ENCODE peak calls at places on chromosomes 2 and 18, in four cellular contexts. One of them, this sample, is unnamed.

GRCh38 chr2:48715042-48715899 is 40.3 kb downstream of the LHCGR start:
- DNase-seq in K562: no peak
- DNase-seq in A549: peak; percentile 9
- DNase-seq in GM12878: no peak
- DNase-seq in this sample: no peak

GRCh38 chr2:42961385-42961800 is 169.0 kb upstream of the HAAO start:
- DNase-seq in K562: no peak
- DNase-seq in A549: no peak
- DNase-seq in GM12878: no peak
- DNase-seq in this sample: no peak

GRCh38 chr2:222817628-222818027 is 43.2 kb upstream of the ACSL3 start:
- DNase-seq in K562: no peak
- DNase-seq in A549: peak; percentile 27
- DNase-seq in GM12878: no peak
- DNase-seq in this sample: peak; percentile 34

GRCh38 chr2:111192778-111193368 is 72.2 kb downstream of the BCL2L11 start:
- DNase-seq in K562: no peak
- DNase-seq in A549: no peak
- DNase-seq in GM12878: no peak
- DNase-seq in this sample: no peak

GRCh38 chr2:231385429-231385828 is 10.1 kb upstream of the B3GNT7 start:
- DNase-seq in K562: no peak
- DNase-seq in A549: no peak
- DNase-seq in GM12878: no peak
- DNase-seq in this sample: no peak

GRCh38 chr2:128372621-128373341 is 54.1 kb upstream of the HS6ST1 start:
- DNase-seq in K562: no peak
- DNase-seq in A549: no peak
- DNase-seq in GM12878: no peak
- DNase-seq in this sample: no peak

GRCh38 chr2:134512734-134513467 is 205.9 kb downstream of the TMEM163 start:
- DNase-seq in K562: no peak
- DNase-seq in A549: no peak
- DNase-seq in GM12878: no peak
- DNase-seq in this sample: no peak

GRCh38 chr2:2795438-2796091 is 464.5 kb upstream of the MYT1L start:
- DNase-seq in K562: no peak
- DNase-seq in A549: no peak
- DNase-seq in GM12878: no peak
- DNase-seq in this sample: no peak

GRCh38 chr2:238202326-238203103 is 980 bp downstream of the ILKAP start:
- DNase-seq in K562: peak; percentile 19
- DNase-seq in A549: no peak
- DNase-seq in GM12878: no peak
- DNase-seq in this sample: no peak

GRCh38 chr2:97900806-97901205 is 94.9 kb downstream of the TMEM131 start:
- DNase-seq in K562: no peak
- DNase-seq in A549: no peak
- DNase-seq in GM12878: no peak
- DNase-seq in this sample: no peak

GRCh38 chr2:85754313-85755095 is 713 bp downstream of the ATOH8 start:
- DNase-seq in K562: no peak
- DNase-seq in A549: peak; percentile 62
- DNase-seq in GM12878: no peak
- DNase-seq in this sample: peak; percentile 77

GRCh38 chr2:70992945-70993688 is 1.6 kb downstream of the TEX261 start:
- DNase-seq in K562: no peak
- DNase-seq in A549: no peak
- DNase-seq in GM12878: no peak
- DNase-seq in this sample: no peak

GRCh38 chr18:30358545-30358944 is 684.0 kb downstream of the DSC3 start:
- DNase-seq in K562: no peak
- DNase-seq in A549: no peak
- DNase-seq in GM12878: no peak
- DNase-seq in this sample: no peak
- TF ChIP-seq MAX in K562: no peak
- TF ChIP-seq MAX in A549: no peak
- TF ChIP-seq MAX in GM12878: no peak
- TF ChIP-seq MAX in this sample: no peak

DNA sequence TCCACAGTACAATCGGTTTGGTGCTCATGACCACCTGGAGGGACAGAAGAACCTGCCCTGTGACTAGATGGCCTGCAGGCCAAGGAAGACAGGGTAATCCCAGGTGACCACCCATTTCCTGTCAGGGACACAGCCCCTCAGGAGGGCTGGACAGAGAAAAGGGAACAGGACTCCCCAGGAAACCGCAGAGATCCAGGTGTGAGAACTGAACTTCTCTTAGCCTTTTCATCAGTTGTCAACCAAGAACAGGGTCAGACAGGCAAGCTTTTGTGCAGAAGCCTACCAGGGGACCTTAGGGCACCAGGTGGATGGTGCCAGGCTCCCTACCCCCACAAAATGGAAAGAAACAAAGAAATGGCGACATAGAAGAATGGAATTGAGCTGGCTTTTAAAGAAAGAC is 132.3 kb downstream of the HDAC4 start:
- DNase-seq in K562: no peak
- DNase-seq in A549: no peak
- DNase-seq in GM12878: no peak
- DNase-seq in this sample: no peak
- TF ChIP-seq BHLHE40 in K562: no peak
- TF ChIP-seq BHLHE40 in A549: no peak
- TF ChIP-seq BHLHE40 in GM12878: no peak
- TF ChIP-seq BHLHE40 in this sample: no peak

GRCh38 chr2:101551489-101551888 is 76.6 kb upstream of the RFX8 start:
- DNase-seq in K562: no peak
- DNase-seq in A549: no peak
- DNase-seq in GM12878: no peak
- DNase-seq in this sample: no peak
- TF ChIP-seq MAX in K562: no peak
- TF ChIP-seq MAX in A549: no peak
- TF ChIP-seq MAX in GM12878: no peak
- TF ChIP-seq MAX in this sample: no peak

DNA sequence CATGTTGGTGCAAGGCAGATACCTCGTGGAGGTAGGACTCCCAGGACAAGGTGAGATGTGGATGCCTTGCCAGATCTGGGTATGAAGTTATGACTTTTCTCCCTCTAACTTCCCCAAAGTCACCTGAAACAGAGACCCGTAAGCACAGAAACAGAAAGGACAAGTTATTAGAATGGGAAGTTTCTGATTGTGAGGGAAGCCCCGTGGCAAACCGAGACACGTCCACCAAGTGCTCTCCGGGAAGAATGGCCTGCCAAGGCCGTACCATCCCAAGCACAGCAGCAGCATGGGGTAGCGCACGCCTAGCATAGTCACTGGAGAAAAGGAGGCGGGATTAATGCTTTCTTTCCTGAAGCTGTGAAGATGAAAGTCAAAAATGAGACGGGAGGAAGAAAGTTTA is 110.6 kb downstream of the ZNF532 start:
- DNase-seq in K562: no peak
- DNase-seq in A549: no peak
- DNase-seq in GM12878: no peak
- DNase-seq in this sample: no peak
- TF ChIP-seq BHLHE40 in K562: no peak
- TF ChIP-seq BHLHE40 in A549: no peak
- TF ChIP-seq BHLHE40 in GM12878: no peak
- TF ChIP-seq BHLHE40 in this sample: no peak

GRCh38 chr2:218471982-218472381 is 53.1 kb downstream of the VIL1 start:
- DNase-seq in K562: no peak
- DNase-seq in A549: no peak
- DNase-seq in GM12878: no peak
- DNase-seq in this sample: no peak

GRCh38 chr2:218470454-218470853 is 51.5 kb downstream of the VIL1 start:
- DNase-seq in K562: no peak
- DNase-seq in A549: no peak
- DNase-seq in GM12878: no peak
- DNase-seq in this sample: no peak

GRCh38 chr2:218471070-218471469 is 52.1 kb downstream of the VIL1 start:
- DNase-seq in K562: no peak
- DNase-seq in A549: no peak
- DNase-seq in GM12878: no peak
- DNase-seq in this sample: no peak

GRCh38 chr2:218465987-218466633 is 47.2 kb downstream of the VIL1 start:
- DNase-seq in K562: no peak
- DNase-seq in A549: peak; percentile 23
- DNase-seq in GM12878: no peak
- DNase-seq in this sample: peak; percentile 34
- TF ChIP-seq MAX in K562: no peak
- TF ChIP-seq MAX in A549: no peak
- TF ChIP-seq MAX in GM12878: no peak
- TF ChIP-seq MAX in this sample: no peak

GRCh38 chr18:23291456-23292205 is 156.3 kb downstream of the CABLES1 start:
- DNase-seq in K562: no peak
- DNase-seq in A549: no peak
- DNase-seq in GM12878: no peak
- DNase-seq in this sample: no peak
- TF ChIP-seq BHLHE40 in K562: no peak
- TF ChIP-seq BHLHE40 in A549: no peak
- TF ChIP-seq BHLHE40 in GM12878: no peak
- TF ChIP-seq BHLHE40 in this sample: no peak

DNA sequence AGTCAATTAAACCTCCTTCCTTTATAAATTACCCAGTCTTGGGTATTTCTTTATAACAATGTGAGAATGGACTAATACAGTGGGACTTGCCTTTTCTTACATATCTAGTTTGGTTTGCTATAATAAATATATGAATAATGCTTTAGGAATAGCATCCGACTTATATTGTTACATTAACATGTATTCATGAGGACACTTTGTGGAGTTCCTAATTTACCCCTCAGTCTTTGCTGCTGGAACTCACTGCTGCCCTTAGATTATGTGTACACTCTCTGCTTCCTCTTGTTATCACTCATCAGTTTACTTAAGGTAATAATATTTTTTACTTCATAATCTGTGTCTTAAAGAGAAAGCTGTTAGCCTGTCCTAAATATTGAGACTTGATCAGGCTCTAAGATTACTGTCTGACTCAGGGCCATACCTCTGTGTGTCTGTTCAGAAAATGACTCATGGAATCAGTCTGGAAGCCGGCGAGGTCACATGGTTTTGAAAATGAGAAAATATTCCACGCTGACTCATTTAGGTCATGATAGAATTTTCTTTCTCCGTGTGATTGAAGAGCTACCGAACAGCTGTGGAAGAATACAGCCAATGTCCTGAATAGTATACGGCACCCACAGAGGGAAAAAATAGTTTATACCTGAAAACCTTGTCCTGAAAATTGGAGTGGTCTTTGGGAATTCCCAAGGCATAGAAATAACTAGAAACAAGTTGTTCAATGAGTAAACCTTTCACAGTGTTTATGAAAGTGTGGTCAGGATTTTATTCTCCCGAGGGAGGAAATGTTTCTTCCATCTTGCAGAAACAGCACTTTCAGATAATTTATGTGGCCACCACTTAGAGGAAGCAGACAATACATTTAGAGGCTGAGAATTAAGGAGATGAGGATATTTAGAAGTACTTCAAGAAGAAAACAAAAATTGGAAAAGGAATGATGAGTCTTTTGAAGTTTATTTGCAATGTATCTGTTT is 156.4 kb downstream of the DSEL start:
- DNase-seq in K562: no peak
- DNase-seq in A549: peak; percentile 78
- DNase-seq in GM12878: no peak
- DNase-seq in this sample: peak; percentile 29
- TF ChIP-seq MAX in K562: no peak
- TF ChIP-seq MAX in A549: peak; percentile 26
- TF ChIP-seq MAX in GM12878: no peak
- TF ChIP-seq MAX in this sample: no peak